ENCODE peak calls at places on chromosomes 4 and X, in five cellular contexts. One of them, this sample, is unnamed. For H3K36me3, the result is how much of the 10 kb centered on the place peaks cover.

GRCh38 chr4:182823576-182823975 is 93.6 kb downstream of the DCTD start:
- DNase-seq in cardiac muscle cell: no peak
- DNase-seq in uterus: no peak
- DNase-seq in CD8-positive, alpha-beta T cell: no peak
- DNase-seq in GM23248: no peak
- DNase-seq in this sample: no peak

GRCh38 chr4:186190456-186191265 is 706 bp upstream of the CYP4V2 start:
- DNase-seq in cardiac muscle cell: peak
- DNase-seq in GM23248: peak
- DNase-seq in uterus: no peak
- DNase-seq in CD8-positive, alpha-beta T cell: no peak
- DNase-seq in this sample: no peak

GRCh38 chr4:158236304-158237030 is 26.2 kb downstream of the TMEM144 start:
- DNase-seq in CD8-positive, alpha-beta T cell: no peak
- DNase-seq in uterus: no peak
- DNase-seq in GM23248: peak
- DNase-seq in cardiac muscle cell: no peak
- DNase-seq in this sample: no peak

GRCh38 chr4:84878090-84878489 is 88.4 kb downstream of the WDFY3 start:
- DNase-seq in CD8-positive, alpha-beta T cell: no peak
- DNase-seq in uterus: no peak
- DNase-seq in cardiac muscle cell: no peak
- DNase-seq in GM23248: peak
- DNase-seq in this sample: no peak

GRCh38 chr4:94428884-94429283 is 22.9 kb upstream of the PDLIM5 start:
- DNase-seq in cardiac muscle cell: no peak
- DNase-seq in uterus: no peak
- DNase-seq in GM23248: no peak
- DNase-seq in CD8-positive, alpha-beta T cell: no peak
- DNase-seq in this sample: no peak

GRCh38 chr4:107248571-107248970 is 212.5 kb upstream of the DKK2 start:
- DNase-seq in CD8-positive, alpha-beta T cell: no peak
- DNase-seq in uterus: no peak
- DNase-seq in GM23248: peak
- DNase-seq in cardiac muscle cell: no peak
- DNase-seq in this sample: no peak

GRCh38 chrX:3609800-3610199 is 103.6 kb downstream of the PRKX start:
- DNase-seq in CD8-positive, alpha-beta T cell: no peak
- DNase-seq in uterus: no peak
- DNase-seq in cardiac muscle cell: no peak
- DNase-seq in GM23248: peak
- DNase-seq in this sample: no peak

GRCh38 chr4:16139066-16139945 is 55.5 kb upstream of the PROM1 start:
- DNase-seq in CD8-positive, alpha-beta T cell: no peak
- DNase-seq in cardiac muscle cell: no peak
- DNase-seq in GM23248: no peak
- DNase-seq in uterus: no peak
- DNase-seq in this sample: no peak

GRCh38 chr4:94834496-94834895 is 76.7 kb downstream of the BMPR1B start:
- DNase-seq in CD8-positive, alpha-beta T cell: no peak
- DNase-seq in cardiac muscle cell: no peak
- DNase-seq in uterus: no peak
- DNase-seq in GM23248: no peak
- DNase-seq in this sample: no peak

GRCh38 chr4:65340382-65341109 is 329.7 kb downstream of the EPHA5 start:
- DNase-seq in GM23248: no peak
- DNase-seq in uterus: no peak
- DNase-seq in CD8-positive, alpha-beta T cell: no peak
- DNase-seq in cardiac muscle cell: no peak
- DNase-seq in this sample: no peak

GRCh38 chr4:15506464-15506863 is 36.8 kb downstream of the CC2D2A start:
- DNase-seq in cardiac muscle cell: no peak
- DNase-seq in CD8-positive, alpha-beta T cell: no peak
- DNase-seq in GM23248: peak
- DNase-seq in uterus: no peak
- DNase-seq in this sample: no peak

GRCh38 chr4:173013232-173013932 is 155.2 kb upstream of the GALNT7 start:
- DNase-seq in GM23248: peak
- DNase-seq in cardiac muscle cell: peak
- DNase-seq in CD8-positive, alpha-beta T cell: peak
- DNase-seq in uterus: peak
- DNase-seq in this sample: no peak

GRCh38 chr4:113031212-113031611 is 18.2 kb upstream of the ANK2 start:
- DNase-seq in CD8-positive, alpha-beta T cell: no peak
- DNase-seq in GM23248: no peak
- DNase-seq in uterus: no peak
- DNase-seq in cardiac muscle cell: no peak
- DNase-seq in this sample: no peak
- H3K27ac ChIP-seq in CD8-positive, alpha-beta T cell: no peak
- H3K27ac ChIP-seq in GM23248: no peak
- H3K27ac ChIP-seq in uterus: no peak
- H3K27ac ChIP-seq in cardiac muscle cell: no peak
- H3K27ac ChIP-seq in this sample: no peak

GRCh38 chrX:24148118-24148517 is 1.4 kb upstream of the ZFX start:
- DNase-seq in CD8-positive, alpha-beta T cell: no peak
- DNase-seq in uterus: no peak
- DNase-seq in GM23248: no peak
- DNase-seq in cardiac muscle cell: no peak
- DNase-seq in this sample: no peak
- H3K4me3 ChIP-seq in CD8-positive, alpha-beta T cell: no peak
- H3K4me3 ChIP-seq in uterus: peak
- H3K4me3 ChIP-seq in GM23248: peak
- H3K4me3 ChIP-seq in cardiac muscle cell: peak
- H3K4me3 ChIP-seq in this sample: peak

GRCh38 chr4:23972805-23973204 is 83.0 kb upstream of the PPARGC1A start:
- DNase-seq in CD8-positive, alpha-beta T cell: no peak
- DNase-seq in GM23248: no peak
- DNase-seq in uterus: no peak
- DNase-seq in cardiac muscle cell: no peak
- DNase-seq in this sample: no peak
- H3K36me3 ChIP-seq in CD8-positive, alpha-beta T cell: under half
- H3K36me3 ChIP-seq in GM23248: under half
- H3K36me3 ChIP-seq in uterus: under half
- H3K36me3 ChIP-seq in cardiac muscle cell: under half
- H3K36me3 ChIP-seq in this sample: under half

DNA sequence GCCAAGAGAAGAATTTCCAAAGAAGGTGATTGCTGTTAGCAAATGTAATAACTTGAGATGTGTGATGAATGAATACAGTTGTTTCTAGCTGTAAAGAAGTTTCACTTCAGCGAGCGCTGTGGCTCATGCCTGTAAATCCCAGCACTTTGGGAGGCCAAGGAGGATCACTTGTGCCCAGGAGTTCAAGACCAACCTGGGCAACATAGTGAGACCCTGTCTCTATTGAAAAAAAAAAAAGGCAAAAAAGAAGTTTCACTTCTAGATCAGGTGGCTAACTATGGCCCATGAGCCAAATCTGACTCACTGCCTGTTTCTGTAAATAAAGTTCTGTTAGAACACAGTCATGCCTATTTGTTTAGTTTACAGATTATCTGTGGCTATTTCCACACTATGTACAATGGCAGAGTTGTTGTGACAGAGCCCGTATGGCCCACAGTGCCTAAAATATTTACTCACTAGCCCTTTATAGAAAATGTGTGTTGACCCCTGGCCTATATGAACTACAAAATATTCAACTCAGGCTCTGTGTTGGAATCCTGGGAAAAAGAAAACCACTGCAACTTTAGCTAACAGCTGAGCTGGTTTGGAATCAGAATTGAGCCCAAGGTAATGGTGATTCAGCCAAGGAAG is 54.1 kb upstream of the PRPS1 start:
- DNase-seq in cardiac muscle cell: no peak
- DNase-seq in CD8-positive, alpha-beta T cell: no peak
- DNase-seq in GM23248: peak
- DNase-seq in uterus: no peak
- DNase-seq in this sample: no peak
- H3K27ac ChIP-seq in cardiac muscle cell: no peak
- H3K27ac ChIP-seq in CD8-positive, alpha-beta T cell: no peak
- H3K27ac ChIP-seq in GM23248: peak
- H3K27ac ChIP-seq in uterus: no peak
- H3K27ac ChIP-seq in this sample: no peak

DNA sequence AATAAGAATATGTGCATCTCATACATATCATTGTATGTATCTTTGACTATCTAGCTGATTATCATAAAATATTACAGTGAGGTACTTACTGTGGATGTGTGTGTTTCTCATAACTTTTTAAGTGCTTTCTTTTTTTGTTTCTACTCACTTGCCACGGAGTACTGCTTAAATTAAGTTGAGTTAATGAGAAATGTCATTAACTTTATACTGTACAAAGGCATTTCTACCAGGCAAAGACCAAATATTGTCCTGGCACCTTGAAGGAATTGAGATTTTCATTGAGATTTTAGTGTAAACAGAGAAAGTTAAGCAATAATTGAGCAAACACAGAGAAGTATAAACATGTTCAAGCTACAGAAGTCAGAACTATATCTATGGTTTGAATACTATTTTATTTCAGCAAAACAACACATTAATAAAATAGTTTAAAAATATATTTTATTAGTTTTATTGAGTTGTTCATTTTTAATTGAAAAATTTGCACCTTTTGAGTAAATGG is 1750.0 kb downstream of the PCDH7 start:
- DNase-seq in GM23248: no peak
- DNase-seq in cardiac muscle cell: no peak
- DNase-seq in uterus: no peak
- DNase-seq in CD8-positive, alpha-beta T cell: no peak
- DNase-seq in this sample: no peak
- H3K4me3 ChIP-seq in GM23248: no peak
- H3K4me3 ChIP-seq in cardiac muscle cell: no peak
- H3K4me3 ChIP-seq in uterus: no peak
- H3K4me3 ChIP-seq in CD8-positive, alpha-beta T cell: no peak
- H3K4me3 ChIP-seq in this sample: no peak

This sample was measured in lower lobe of right lung.